ENCODE peak calls at places on chromosomes 12 and 14, in nine cellular contexts. L, S, I, Y, A, H, Z, J and C are unnamed samples.

GRCh38 chr12:9346866-9347327 is 138.7 kb upstream of the PZP start:
- DNase-seq in J (no peak), A (no peak), I (no peak), Z (no peak), S (no peak), H (no peak), Y (no peak), L (no peak), C (no peak)

GRCh38 chr14:91413547-91414474 is 3.8 kb downstream of the CCDC88C start:
- DNase-seq in J (no peak), S (no peak), H (no peak), A (peak; percentile 81), Z (no peak), I (no peak), L (peak; percentile 90), Y (peak; percentile 87), C (peak; percentile 90)

GRCh38 chr12:53058674-53059433 is 9.0 kb downstream of the TNS2 start:
- DNase-seq in J (no peak), L (no peak), I (no peak), H (no peak), S (no peak), A (no peak), Z (no peak), Y (no peak), C (no peak)

GRCh38 chr12:49987620-49988303 is 15.0 kb downstream of the AQP6 start:
- DNase-seq in L (no peak), J (no peak), Z (peak; percentile 61), H (no peak), I (no peak), A (no peak), Y (no peak), S (peak; percentile 48), C (no peak)

GRCh38 chr12:124469193-124469888 is 98.1 kb downstream of the NCOR2 start:
- DNase-seq in Z (no peak), S (no peak), I (no peak), H (no peak), J (no peak), A (no peak), Y (peak; percentile 17), L (no peak), C (no peak)

GRCh38 chr12:60194682-60195081 is 598.9 kb downstream of the SLC16A7 start:
- DNase-seq in J (no peak), I (peak; percentile 74), H (peak; percentile 76), Y (no peak), Z (no peak), L (no peak), A (no peak), S (peak; percentile 51), C (no peak)

GRCh38 chr12:24608637-24609285 is 340.1 kb downstream of the BCAT1 start:
- DNase-seq in I (peak; percentile 38), J (no peak), Z (no peak), A (no peak), Y (no peak), H (peak; percentile 13), S (no peak), L (no peak), C (no peak)

GRCh38 chr12:90854136-90854689 is 100.8 kb downstream of the CCER1 start:
- DNase-seq in I (peak; percentile 63), H (peak; percentile 46), Z (peak; percentile 60), S (peak; percentile 61), J (peak; percentile 30), L (peak; percentile 64), A (peak; percentile 4), Y (peak; percentile 69), C (peak; percentile 28)

GRCh38 chr12:79596719-79597350 is 93.9 kb downstream of the PAWR start:
- DNase-seq in S (no peak), Y (no peak), L (no peak), I (no peak), J (no peak), H (no peak), A (no peak), Z (no peak), C (no peak)

GRCh38 chr14:28652782-28653181 is 113.8 kb upstream of the FOXG1 start:
- DNase-seq in H (peak; percentile 14), Y (no peak), L (peak; percentile 68), I (peak; percentile 20), A (no peak), J (no peak), S (no peak), Z (no peak), C (peak; percentile 52)

GRCh38 chr12:106093246-106093645 is 45.5 kb downstream of the NUAK1 start:
- DNase-seq in A (no peak), Z (no peak), L (no peak), I (no peak), J (no peak), Y (no peak), S (no peak), H (no peak), C (no peak)

GRCh38 chr14:59215353-59215752 is 26.9 kb downstream of the DAAM1 start:
- DNase-seq in Y (peak; percentile 55), H (no peak), S (no peak), L (no peak), Z (no peak), J (no peak), A (no peak), I (peak; percentile 77), C (peak; percentile 40)

GRCh38 chr12:131117438-131118245 is 163.9 kb downstream of the ADGRD1 start:
- DNase-seq in J (no peak), I (no peak), Y (no peak), S (no peak), L (no peak), H (no peak), A (no peak), Z (no peak), C (no peak)

GRCh38 chr12:3885179-3886094 is 12.2 kb upstream of the PARP11 start:
- DNase-seq in S (peak; percentile 60), L (peak; percentile 20), Z (no peak), Y (peak; percentile 48), I (peak; percentile 48), H (peak; percentile 46), A (no peak), J (peak; percentile 17), C (peak; percentile 1)

GRCh38 chr14:54524410-54524809 is 14.7 kb downstream of the CGRRF1 start:
- DNase-seq in A (no peak), L (no peak), H (no peak), Y (no peak), S (no peak), Z (no peak), J (no peak), I (no peak), C (no peak)

GRCh38 chr12:11727133-11727664 is 77.7 kb downstream of the ETV6 start:
- DNase-seq in S (no peak), H (no peak), L (peak; percentile 25), I (no peak), J (no peak), A (no peak), Y (peak; percentile 7), Z (no peak), C (peak; percentile 28)

GRCh38 chr12:120971299-120972180 is 6.8 kb upstream of the HNF1A start:
- DNase-seq in I (peak; percentile 63), L (peak; percentile 47), Y (peak; percentile 72), A (peak; percentile 21), H (peak; percentile 59), Z (peak; percentile 25), J (peak; percentile 35), S (peak; percentile 79), C (peak; percentile 24)

GRCh38 chr14:34129927-34130552 is 179.2 kb upstream of the EGLN3 start:
- DNase-seq in J (no peak), I (no peak), H (no peak), S (no peak), Z (no peak), A (no peak), Y (no peak), L (no peak), C (no peak)

GRCh38 chr14:104290756-104291122 is 152.4 kb downstream of the KIF26A start:
- DNase-seq in S (no peak), A (no peak), J (no peak), Z (no peak), H (no peak), L (no peak), Y (no peak), I (no peak), C (no peak)

GRCh38 chr12:110335481-110336045 is 54.5 kb downstream of the ATP2A2 start:
- DNase-seq in J (no peak), S (no peak), H (no peak), I (no peak), L (no peak), Y (no peak), Z (no peak), A (no peak), C (no peak)

GRCh38 chr14:52641745-52642144 is 53.6 kb downstream of the ERO1A start:
- DNase-seq in H (peak; percentile 50), A (no peak), J (no peak), I (peak; percentile 1), S (no peak), L (no peak), Y (no peak), Z (no peak), C (no peak)

GRCh38 chr12:50914872-50915484 is 37.4 kb upstream of the HIGD1C start:
- DNase-seq in L (no peak), H (no peak), S (no peak), J (no peak), A (no peak), I (no peak), Z (no peak), Y (no peak), C (no peak)

GRCh38 chr14:70670992-70671651 is 29.4 kb downstream of the TTC9 start:
- DNase-seq in J (no peak), Z (no peak), H (no peak), A (no peak), I (no peak), Y (no peak), L (no peak), S (no peak), C (no peak)

GRCh38 chr14:93317836-93318807 is 14.7 kb downstream of the BTBD7 start:
- DNase-seq in Y (no peak), Z (no peak), S (peak; percentile 69), I (peak; percentile 41), L (no peak), A (no peak), H (peak; percentile 55), J (no peak), C (no peak)

GRCh38 chr14:37658174-37658573 is 62.7 kb downstream of the TTC6 start:
- DNase-seq in I (no peak), Y (no peak), S (no peak), L (peak; percentile 61), J (no peak), H (no peak), Z (no peak), A (no peak), C (peak; percentile 79)

GRCh38 chr14:76676539-76676938 is 84.7 kb upstream of the VASH1 start:
- DNase-seq in L (no peak), J (no peak), S (no peak), I (no peak), H (no peak), Z (no peak), Y (no peak), A (no peak), C (no peak)

GRCh38 chr12:105705765-105706164 is 375.3 kb downstream of the C12orf75 start:
- DNase-seq in I (peak; percentile 67), J (peak; percentile 44), Z (peak; percentile 29), H (peak; percentile 59), A (peak; percentile 43), S (peak; percentile 71), L (peak; percentile 15), Y (peak; percentile 53), C (peak; percentile 13)

GRCh38 chr12:65568517-65568916 is 255.8 kb upstream of the HMGA2 start:
- DNase-seq in Y (no peak), I (peak; percentile 84), H (peak; percentile 62), Z (no peak), S (no peak), A (no peak), J (no peak), L (no peak), C (no peak)